ENCODE peak calls at places on chromosomes 3 and 15, in nine cellular contexts. Z is prostate gland; U is HTR-8/SVneo; K is activated CD4-positive, alpha-beta T cell treated with anti-CD3 and anti-CD28 coated beads, Interleukin-2, amount 50 U/mL, for 24 hours; V is amniotic epithelial cell; I is astrocyte; D is DMS 273 treated with DMSO at 0.1 percent for 48 hours; Q is GM04504; A is dermis microvascular lymphatic vessel endothelial cell. T is an unnamed sample.
A peak's percentile ranks its signal among the peaks of the same experiment; 100 is the strongest.

GRCh38 chr15:101172421-101173097 is 79.3 kb downstream of the CHSY1 start:
- DNase-seq in Z (no peak), U (no peak), K (no peak), V (no peak), I (no peak), D (no peak), Q (no peak), A (no peak), T (no peak)

GRCh38 chr3:61701019-61701418 is 139.6 kb downstream of the PTPRG start:
- DNase-seq in Z (no peak), U (no peak), K (no peak), V (no peak), I (no peak), D (peak; percentile 44), Q (no peak), A (no peak), T (no peak)

GRCh38 chr3:169847896-169848295 is 21.8 kb downstream of the LRRC31 start:
- DNase-seq in Z (no peak), U (no peak), K (no peak), V (no peak), I (no peak), D (no peak), Q (no peak), A (no peak), T (no peak)

GRCh38 chr3:68817243-68817642 is 115.1 kb downstream of the TAFA4 start:
- DNase-seq in Z (no peak), U (peak; percentile 19), K (no peak), V (no peak), I (no peak), D (no peak), Q (no peak), A (no peak), T (no peak)

GRCh38 chr3:182233957-182234356 is 522.2 kb downstream of the SOX2 start:
- DNase-seq in Z (no peak), U (no peak), K (no peak), V (no peak), I (no peak), D (no peak), Q (no peak), A (no peak), T (no peak)

GRCh38 chr3:75338342-75338741 is 325.8 kb upstream of the FRG2C start:
- DNase-seq in Z (no peak), U (no peak), K (no peak), V (no peak), I (no peak), D (no peak), Q (no peak), A (no peak), T (no peak)

GRCh38 chr3:14261229-14261628 is 82.6 kb downstream of the LSM3 start:
- DNase-seq in Z (peak; percentile 77), U (peak; percentile 90), K (peak; percentile 70), V (peak; percentile 77), I (peak; percentile 37), D (no peak), Q (peak; percentile 42), A (peak; percentile 59), T (no peak)

GRCh38 chr3:48135773-48136495 is 52.3 kb downstream of the CDC25A start:
- DNase-seq in Z (no peak), U (no peak), K (no peak), V (no peak), I (no peak), D (no peak), Q (no peak), A (no peak), T (no peak)

T was measured in skeletal muscle cell.